ENCODE peak calls at places on chromosomes 5 and 9, in five cellular contexts. X is IMR-90, N is heart left ventricle, I is hepatocyte, L is fibroblast of mammary gland. S is an unnamed sample.

GRCh38 chr9:38371495-38371894 is 21.0 kb upstream of the ALDH1B1 start:
- DNase-seq in X (peak), N (no peak), I (peak), L (peak), S (no peak)

GRCh38 chr5:78985407-78986223 is 505 bp upstream of the ARSB start:
- DNase-seq in X (peak), N (peak), I (peak), L (peak), S (no peak)

GRCh38 chr9:2107906-2108451 is 92.8 kb downstream of the SMARCA2 start:
- DNase-seq in X (no peak), N (no peak), I (no peak), L (no peak), S (no peak)

GRCh38 chr9:35726876-35727438 is 5.0 kb downstream of the TLN1 start:
- DNase-seq in X (peak), N (peak), I (no peak), L (peak), S (peak)

GRCh38 chr9:34547960-34548603 is 25.3 kb upstream of the ENHO start:
- DNase-seq in X (peak), N (peak), I (peak), L (peak), S (peak)

GRCh38 chr5:59813761-59814562 is 79.6 kb downstream of the PDE4D start:
- DNase-seq in X (peak), N (no peak), I (peak), L (peak), S (no peak)

GRCh38 chr5:124697912-124698690 is 48.3 kb downstream of the ZNF608 start:
- DNase-seq in X (peak), N (peak), I (no peak), L (no peak), S (no peak)

GRCh38 chr5:77168884-77169254 is 41.6 kb upstream of the PDE8B start:
- DNase-seq in X (no peak), N (peak), I (peak), L (no peak), S (no peak)

GRCh38 chr9:89675403-89675771 is 70.6 kb downstream of the GADD45G start:
- DNase-seq in X (no peak), N (peak), I (no peak), L (no peak), S (no peak)

GRCh38 chr9:87850405-87850804 is 32.3 kb upstream of the SPATA31E1 start:
- DNase-seq in X (peak), N (no peak), I (no peak), L (peak), S (peak)

GRCh38 chr9:26551971-26552370 is 340.6 kb downstream of the CAAP1 start:
- DNase-seq in X (no peak), N (no peak), I (no peak), L (no peak), S (no peak)

GRCh38 chr9:4994166-4994890 is 9.3 kb downstream of the JAK2 start:
- DNase-seq in X (no peak), N (no peak), I (peak), L (no peak), S (no peak)

GRCh38 chr9:107039546-107039945 is 176.6 kb downstream of the ZNF462 start:
- DNase-seq in X (peak), N (no peak), I (no peak), L (peak), S (no peak)

GRCh38 chr9:108780949-108781734 is 74.6 kb downstream of the ACTL7B start:
- DNase-seq in X (no peak), N (no peak), I (no peak), L (no peak), S (no peak)

GRCh38 chr9:108786322-108786721 is 69.5 kb downstream of the ACTL7B start:
- DNase-seq in X (no peak), N (no peak), I (no peak), L (no peak), S (no peak)

GRCh38 chr9:108784128-108784490 is 71.7 kb downstream of the ACTL7B start:
- DNase-seq in X (no peak), N (no peak), I (no peak), L (no peak), S (no peak)

GRCh38 chr9:108784998-108785397 is 70.8 kb downstream of the ACTL7B start:
- DNase-seq in X (no peak), N (no peak), I (no peak), L (peak), S (peak)

GRCh38 chr9:108783318-108784127 is 72.3 kb downstream of the ACTL7B start:
- DNase-seq in X (no peak), N (no peak), I (no peak), L (no peak), S (no peak)
- H3K4me3 ChIP-seq in X (no peak), N (peak), I (no peak), L (no peak), S (no peak)

DNA sequence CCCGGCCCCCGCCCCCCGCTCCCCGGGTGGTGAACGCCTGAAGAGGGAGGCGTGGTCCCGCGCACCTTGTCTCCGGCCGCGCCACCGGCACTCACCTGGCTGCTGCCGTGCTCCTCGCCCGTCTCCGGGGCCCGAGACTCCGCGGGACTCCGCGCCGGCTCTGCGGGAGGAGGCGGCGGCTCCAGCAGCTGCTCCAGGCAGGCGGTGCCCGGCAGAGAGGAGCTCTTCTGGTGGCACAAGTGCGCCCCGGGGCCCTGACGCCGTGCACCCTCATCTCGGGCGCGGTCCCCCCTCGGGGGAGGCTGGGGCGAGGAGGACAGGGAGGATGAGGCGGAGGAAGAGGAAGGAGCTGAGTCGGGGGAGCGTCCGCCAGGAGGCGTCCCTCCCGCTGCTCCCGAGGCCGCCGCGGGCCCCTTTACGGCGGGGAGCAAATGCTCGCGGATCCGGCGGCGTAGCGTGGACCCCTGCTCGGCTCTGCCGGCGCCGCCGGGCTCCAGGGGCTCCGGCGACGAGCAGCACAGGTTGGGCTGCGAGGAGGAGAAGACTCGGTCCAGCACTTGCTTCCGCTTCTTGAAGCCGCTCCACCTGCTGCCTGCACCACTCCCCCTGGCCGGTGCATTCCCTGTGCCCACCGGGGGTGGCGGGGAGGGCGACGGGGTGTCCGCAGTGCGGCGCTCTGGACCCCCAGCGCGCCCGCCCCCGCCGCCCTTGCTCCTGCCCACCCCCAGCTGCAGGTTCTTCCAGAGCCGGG is 958 bp downstream of the MCTP1 start:
- DNase-seq in X (no peak), N (no peak), I (peak), L (no peak), S (no peak)
- TF ChIP-seq CTCF in X (no peak), N (peak), I (peak), L (peak), S (peak)

DNA sequence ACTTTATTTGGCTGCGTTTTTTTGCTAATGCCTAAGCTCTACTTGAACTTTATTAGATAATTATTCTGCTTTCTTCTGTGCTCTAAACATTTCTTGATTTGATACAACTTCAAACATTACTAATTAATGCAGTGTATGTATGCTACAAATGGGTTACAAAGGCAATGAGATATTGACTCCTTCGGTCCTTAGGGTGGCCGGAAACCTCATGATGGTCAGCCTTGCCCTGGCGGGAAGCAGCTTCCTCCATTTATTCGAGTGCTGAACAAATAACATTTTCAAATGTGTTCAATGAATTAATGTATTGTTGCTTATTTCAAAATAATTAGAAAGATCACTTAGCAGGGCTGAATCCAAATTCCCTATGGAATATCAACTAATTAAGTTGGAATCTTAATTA is 3.9 kb upstream of the LNPEP start:
- DNase-seq in X (no peak), N (no peak), I (no peak), L (no peak), S (no peak)
- H3K4me3 ChIP-seq in X (no peak), N (no peak), I (no peak), L (no peak), S (no peak)

DNA sequence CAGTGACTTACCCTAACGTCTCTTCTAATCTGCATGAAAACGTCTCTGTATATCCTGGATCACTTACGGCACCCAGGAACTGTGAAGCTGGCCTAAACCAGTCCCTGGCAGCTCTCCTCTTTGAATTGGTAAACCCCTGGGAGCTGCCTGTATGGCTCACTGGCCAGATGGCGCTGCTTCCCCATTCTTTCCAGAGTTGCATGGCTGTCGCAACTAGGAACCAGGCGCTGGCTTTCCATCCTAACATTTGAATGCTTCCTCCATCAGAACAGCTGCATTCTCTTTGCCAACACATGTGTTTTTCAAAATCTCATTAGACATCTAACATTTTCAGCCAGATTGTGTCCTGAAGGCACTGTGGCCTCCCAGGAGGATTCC is 8.0 kb upstream of the PCA3 start:
- DNase-seq in X (peak), N (no peak), I (peak), L (peak), S (no peak)
- TF ChIP-seq CTCF in X (peak), N (no peak), I (peak), L (peak), S (peak)

DNA sequence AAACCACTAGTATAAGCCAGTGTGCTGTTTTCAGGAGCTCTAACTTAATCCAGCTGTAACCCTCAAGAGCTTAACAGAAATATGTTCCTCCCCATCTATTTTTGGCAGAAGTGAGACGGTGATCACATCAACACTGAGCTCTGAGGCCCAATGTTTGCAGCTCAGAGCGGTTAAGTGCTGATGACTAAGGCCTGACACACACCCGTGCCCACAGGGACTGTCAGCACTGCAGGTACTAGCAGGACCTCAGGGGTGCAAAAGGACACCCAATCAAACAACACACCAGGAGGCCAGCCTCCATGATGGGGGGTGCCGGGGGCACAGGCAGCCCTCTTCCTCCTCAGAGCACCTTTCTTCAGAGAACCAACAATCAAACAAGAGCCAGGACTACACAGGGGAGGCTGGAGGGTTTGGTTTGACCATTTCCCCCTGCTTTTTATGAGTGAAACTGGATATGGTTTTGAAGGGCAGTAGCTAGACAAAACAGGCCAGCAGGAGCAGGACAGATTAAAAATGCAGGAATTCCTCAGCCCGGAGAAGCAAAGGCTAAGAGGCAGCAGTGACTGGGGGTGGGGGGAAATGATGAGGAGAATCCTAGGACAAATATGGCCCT is 61.3 kb downstream of the RAPGEF1 start:
- DNase-seq in X (peak), N (peak), I (peak), L (peak), S (peak)
- H3K4me3 ChIP-seq in X (no peak), N (no peak), I (no peak), L (no peak), S (peak)

DNA sequence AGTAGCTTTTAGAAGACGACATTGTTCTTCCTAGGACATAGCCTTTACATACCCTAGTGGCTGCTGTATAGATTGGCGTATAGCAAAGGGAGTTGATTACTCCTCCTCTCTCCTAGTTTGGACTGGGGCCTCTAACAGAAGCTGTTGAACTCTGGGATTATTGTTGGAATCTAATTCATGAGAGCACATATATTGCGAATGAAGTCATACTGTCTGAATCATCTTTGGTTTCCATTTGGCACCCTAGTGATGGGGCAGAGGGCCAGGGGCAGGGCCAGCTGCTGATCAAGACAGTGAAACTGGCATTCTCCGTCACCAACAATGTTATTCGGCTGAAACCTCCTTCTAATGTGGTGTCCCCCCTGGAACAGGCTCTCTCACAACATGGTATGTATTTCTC is 40.3 kb downstream of the NUP188 start:
- DNase-seq in X (peak), N (peak), I (no peak), L (peak), S (peak)
- TF ChIP-seq CTCF in X (peak), N (no peak), I (no peak), L (no peak), S (no peak)

GRCh38 chr5:54851449-54851848 is 133.9 kb downstream of the ESM1 start:
- DNase-seq in X (no peak), N (no peak), I (no peak), L (no peak), S (no peak)

GRCh38 chr5:54859321-54859720 is 126.1 kb downstream of the ESM1 start:
- DNase-seq in X (no peak), N (no peak), I (no peak), L (no peak), S (no peak)

GRCh38 chr5:54852007-54852406 is 133.4 kb downstream of the ESM1 start:
- DNase-seq in X (no peak), N (no peak), I (no peak), L (no peak), S (no peak)

GRCh38 chr5:54860321-54860720 is 125.1 kb downstream of the ESM1 start:
- DNase-seq in X (no peak), N (no peak), I (no peak), L (peak), S (no peak)

GRCh38 chr5:54854883-54855581 is 130.4 kb downstream of the ESM1 start:
- DNase-seq in X (no peak), N (no peak), I (no peak), L (no peak), S (no peak)
- H3K4me3 ChIP-seq in X (no peak), N (no peak), I (no peak), L (no peak), S (no peak)

S was measured in AG09309.